ENCODE peak calls at places on chromosome 17, in ten cellular contexts. R is HTR-8/SVneo; V is adrenal gland; M is activated T-cell treated with anti-CD3 and anti-CD28 coated beads for 1 hour; N is NCI-H1048; I is gastrocnemius medialis; O is NCI-H1092; C is C1 segment of cervical spinal cord; D is stimulated activated CD8-positive, alpha-beta memory T cell treated with anti-CD3 and anti-CD28 coated beads, Interleukin-4, amount 100 ng/mL, for 1 hour; U is pulmonary artery endothelial cell. E is an unnamed sample.

GRCh38 chr17:77602062-77602746 is 356.3 kb upstream of the TNRC6C start:
- DNase-seq in U (no peak), C (no peak), R (no peak), O (no peak), N (no peak), V (peak; percentile 26), M (no peak), D (no peak), I (peak; percentile 93), E (no peak)

GRCh38 chr17:15398736-15399331 is 57.4 kb upstream of the TEKT3 start:
- DNase-seq in N (no peak), U (no peak), I (peak; percentile 42), M (no peak), O (no peak), C (no peak), D (no peak), V (peak; percentile 79), R (no peak), E (peak; percentile 24)

GRCh38 chr17:19291646-19292376 is 54.6 kb downstream of the EPN2 start:
- DNase-seq in D (no peak), O (no peak), I (no peak), C (no peak), M (no peak), V (no peak), R (no peak), N (no peak), U (no peak), E (no peak)

GRCh38 chr17:27259356-27259755 is 34.6 kb upstream of the WSB1 start:
- DNase-seq in M (no peak), V (no peak), N (no peak), I (no peak), C (no peak), O (no peak), U (no peak), D (no peak), R (no peak), E (no peak)

GRCh38 chr17:36680701-36681202 is 79.4 kb downstream of the MRM1 start:
- DNase-seq in I (no peak), V (no peak), U (no peak), D (no peak), R (no peak), C (no peak), O (no peak), M (no peak), N (no peak), E (no peak)

GRCh38 chr17:1179112-1179634 is 608 bp downstream of the ABR start:
- DNase-seq in D (no peak), N (no peak), I (no peak), U (no peak), C (no peak), R (no peak), M (no peak), O (no peak), V (no peak), E (no peak)

GRCh38 chr17:31171711-31172110 is 76.9 kb downstream of the NF1 start:
- DNase-seq in O (no peak), M (no peak), N (no peak), C (no peak), U (no peak), D (no peak), V (no peak), I (no peak), R (no peak), E (no peak)

GRCh38 chr17:76261421-76262215 is 3.5 kb upstream of the UBALD2 start:
- DNase-seq in V (no peak), U (peak; percentile 89), D (no peak), I (no peak), N (no peak), M (no peak), O (no peak), C (no peak), R (no peak), E (no peak)

GRCh38 chr17:58081641-58082340 is 1.4 kb upstream of the DYNLL2 start:
- DNase-seq in O (no peak), U (no peak), C (no peak), R (no peak), M (no peak), D (no peak), N (no peak), I (no peak), V (no peak), E (no peak)

GRCh38 chr17:40458001-40458791 is 14.9 kb downstream of the IGFBP4 start:
- DNase-seq in N (no peak), I (no peak), O (no peak), D (no peak), U (no peak), V (no peak), R (peak; percentile 72), C (no peak), M (no peak), E (no peak)

GRCh38 chr17:43839670-43840101 is 6.7 kb upstream of the MPP3 start:
- DNase-seq in D (no peak), O (peak; percentile 81), N (no peak), U (no peak), C (no peak), I (peak; percentile 29), R (no peak), V (no peak), M (no peak), E (no peak)

E was measured in NB4.